ENCODE peak calls at places on chromosomes 1 and 21, in ten cellular contexts. Q is tibial artery; U is CD8-positive, alpha-beta T cell; A is mammary epithelial cell; N is esophagus muscularis mucosa; G is kidney; H is fibroblast of villous mesenchyme; O is AG04449; L is HCT116; T is GM12865. W is an unnamed sample.

GRCh38 chr1:41870076-41870562 is 48.6 kb downstream of the HIVEP3 start:
- DNase-seq in Q (no peak), U (no peak), A (peak), N (no peak), G (no peak), H (peak), O (no peak), L (peak), T (peak), W (no peak)

GRCh38 chr1:84735483-84735882 is 45.2 kb upstream of the SSX2IP start:
- DNase-seq in Q (no peak), U (no peak), A (peak), N (no peak), G (no peak), H (no peak), O (no peak), L (no peak), T (no peak), W (no peak)

GRCh38 chr1:78561856-78562255 is 58.4 kb upstream of the IFI44L start:
- DNase-seq in Q (no peak), U (no peak), A (no peak), N (no peak), G (no peak), H (no peak), O (no peak), L (no peak), T (no peak), W (no peak)

GRCh38 chr1:79293611-79294010 is 287.1 kb upstream of the ADGRL4 start:
- DNase-seq in Q (no peak), U (no peak), A (peak), N (no peak), G (no peak), H (no peak), O (no peak), L (no peak), T (no peak), W (no peak)

GRCh38 chr1:78491311-78492071 is 717 bp downstream of the PTGFR start:
- DNase-seq in Q (peak), U (no peak), A (peak), N (no peak), G (peak), H (peak), O (no peak), L (no peak), T (no peak), W (no peak)

GRCh38 chr1:57623039-57623790 is 199.4 kb upstream of the DAB1 start:
- DNase-seq in Q (no peak), U (no peak), A (no peak), N (no peak), G (no peak), H (no peak), O (no peak), L (no peak), T (no peak), W (peak)

GRCh38 chr1:5913078-5913845 is 79.0 kb downstream of the NPHP4 start:
- DNase-seq in Q (no peak), U (no peak), A (peak), N (no peak), G (no peak), H (no peak), O (no peak), L (no peak), T (no peak), W (no peak)

GRCh38 chr21:42614391-42614790 is 39.0 kb upstream of the PDE9A start:
- DNase-seq in Q (no peak), U (no peak), A (peak), N (no peak), G (peak), H (no peak), O (no peak), L (no peak), T (no peak), W (no peak)

GRCh38 chr1:199545780-199546179 is 481.7 kb upstream of the NR5A2 start:
- DNase-seq in Q (no peak), U (no peak), A (peak), N (no peak), G (no peak), H (no peak), O (no peak), L (peak), T (peak), W (no peak)
- TF ChIP-seq CTCF in Q (no peak), U (no peak), A (peak), N (no peak), G (peak), H (peak), O (no peak), L (peak), T (no peak), W (no peak)

DNA sequence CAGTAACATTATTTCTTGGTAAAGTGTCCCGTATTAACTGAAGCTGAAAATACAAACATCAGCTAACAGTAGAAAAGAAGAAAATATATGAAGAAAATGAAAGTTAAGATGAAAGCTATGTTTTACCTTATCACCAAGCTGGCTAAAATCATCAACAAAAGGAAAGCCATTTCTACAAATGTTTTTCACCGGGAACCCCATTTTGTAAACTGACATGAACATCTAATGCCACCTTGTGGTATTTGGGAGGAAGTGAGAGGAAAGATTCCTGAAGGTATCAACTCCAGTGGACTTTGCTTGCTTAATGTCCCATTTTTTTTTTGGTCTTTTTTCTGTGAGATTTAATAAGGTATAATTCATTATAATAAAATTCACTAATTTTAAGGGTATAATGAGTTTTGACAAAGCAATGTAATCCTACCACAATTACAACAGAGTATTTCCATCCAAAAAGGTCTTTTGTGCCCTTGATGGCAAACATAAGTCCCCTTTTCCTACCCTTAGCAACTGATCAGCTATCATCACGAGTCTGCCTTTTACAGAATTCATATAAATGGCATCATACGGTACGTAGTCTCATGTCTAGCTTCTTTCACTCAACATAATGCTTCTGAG is 7.7 kb downstream of the SDHB start:
- DNase-seq in Q (no peak), U (no peak), A (peak), N (no peak), G (no peak), H (peak), O (no peak), L (peak), T (peak), W (peak)
- H3K4me3 ChIP-seq in Q (no peak), U (no peak), A (no peak), N (peak), G (peak), H (peak), O (no peak), L (no peak), T (no peak), W (peak)

DNA sequence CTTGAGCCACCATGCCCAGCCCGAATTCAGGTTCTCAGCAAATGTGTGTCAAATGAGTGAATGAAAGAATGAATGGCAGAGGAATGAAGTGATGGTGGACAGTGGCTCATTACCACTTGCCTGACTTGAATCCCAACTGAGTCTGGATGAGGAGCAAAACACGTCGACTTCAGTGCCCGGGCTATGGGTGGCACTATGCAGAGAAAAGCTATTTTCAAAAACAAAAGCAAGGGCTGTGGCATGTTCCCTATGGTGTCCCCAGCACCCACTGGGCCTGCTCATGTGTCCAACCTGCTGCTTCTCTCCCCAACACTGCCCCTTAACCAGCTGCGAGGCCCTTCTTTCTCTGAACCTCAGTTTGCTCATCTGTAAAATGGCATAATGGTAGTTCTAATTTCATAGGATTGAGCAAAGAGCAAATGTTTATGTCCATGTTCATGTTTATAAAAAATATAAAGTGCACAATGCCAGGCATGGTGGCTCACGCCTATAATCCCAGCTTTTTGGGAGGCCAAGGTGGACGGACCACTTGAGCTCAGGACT is 4.3 kb upstream of the MAD2L2 start:
- DNase-seq in Q (no peak), U (no peak), A (no peak), N (no peak), G (no peak), H (no peak), O (no peak), L (no peak), T (no peak), W (no peak)
- TF ChIP-seq CTCF in Q (no peak), U (no peak), A (no peak), N (no peak), G (no peak), H (no peak), O (no peak), L (no peak), T (no peak), W (no peak)

GRCh38 chr1:200627548-200628222 is 7.1 kb upstream of the KIF14 start:
- DNase-seq in Q (no peak), U (no peak), A (no peak), N (no peak), G (no peak), H (no peak), O (no peak), L (no peak), T (peak), W (no peak)

GRCh38 chr1:200625381-200625824 is 4.9 kb upstream of the KIF14 start:
- DNase-seq in Q (no peak), U (no peak), A (peak), N (no peak), G (no peak), H (no peak), O (no peak), L (no peak), T (peak), W (no peak)

GRCh38 chr1:200626853-200627534 is 6.4 kb upstream of the KIF14 start:
- DNase-seq in Q (no peak), U (no peak), A (no peak), N (no peak), G (no peak), H (no peak), O (no peak), L (no peak), T (peak), W (no peak)

GRCh38 chr1:200629876-200630514 is 9.4 kb upstream of the KIF14 start:
- DNase-seq in Q (no peak), U (no peak), A (no peak), N (no peak), G (no peak), H (no peak), O (no peak), L (no peak), T (no peak), W (no peak)

GRCh38 chr1:200628223-200628868 is 7.8 kb upstream of the KIF14 start:
- DNase-seq in Q (no peak), U (no peak), A (no peak), N (no peak), G (no peak), H (no peak), O (no peak), L (no peak), T (peak), W (no peak)
- H3K4me3 ChIP-seq in Q (no peak), U (no peak), A (no peak), N (no peak), G (no peak), H (no peak), O (no peak), L (no peak), T (peak), W (no peak)

GRCh38 chr1:91791103-91791502 is 94.8 kb downstream of the TGFBR3 start:
- DNase-seq in Q (no peak), U (no peak), A (no peak), N (no peak), G (no peak), H (no peak), O (no peak), L (no peak), T (no peak), W (no peak)

GRCh38 chr1:91791691-91792392 is 94.1 kb downstream of the TGFBR3 start:
- DNase-seq in Q (no peak), U (no peak), A (no peak), N (no peak), G (no peak), H (no peak), O (no peak), L (no peak), T (peak), W (no peak)

GRCh38 chr1:91793189-91793588 is 92.8 kb downstream of the TGFBR3 start:
- DNase-seq in Q (no peak), U (no peak), A (no peak), N (no peak), G (no peak), H (no peak), O (no peak), L (no peak), T (no peak), W (no peak)

GRCh38 chr1:91793877-91794276 is 92.1 kb downstream of the TGFBR3 start:
- DNase-seq in Q (no peak), U (no peak), A (no peak), N (no peak), G (no peak), H (no peak), O (no peak), L (no peak), T (no peak), W (no peak)

DNA sequence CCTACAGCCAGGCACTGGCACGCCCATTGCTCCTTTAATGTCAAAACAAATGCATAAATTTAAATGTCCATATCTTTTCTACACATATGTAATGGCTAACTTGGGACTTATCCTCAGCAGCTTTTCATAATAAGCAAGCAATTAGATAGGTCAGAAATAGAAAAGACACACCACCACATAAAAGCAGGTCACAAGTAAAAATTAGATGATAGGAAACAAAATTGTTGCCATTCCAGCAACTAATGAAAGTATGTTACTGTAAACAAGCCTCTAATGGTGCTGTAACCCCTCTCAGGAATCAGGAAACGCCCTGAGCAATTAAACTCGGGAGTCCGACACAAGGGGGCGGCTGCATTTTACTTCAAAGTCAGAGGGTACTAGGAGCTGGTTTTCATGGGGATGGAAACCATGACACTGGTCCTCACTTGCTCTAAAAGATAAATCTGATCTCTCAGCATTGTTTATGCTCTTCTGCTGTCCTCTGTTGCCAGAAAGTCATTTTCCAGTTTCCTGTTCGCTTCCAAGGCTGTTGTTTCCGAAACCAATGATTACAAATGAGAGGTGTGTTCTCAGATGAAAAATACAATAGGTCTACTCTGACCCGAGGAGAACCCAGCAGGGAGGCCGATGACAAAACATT is 93.4 kb downstream of the TGFBR3 start:
- DNase-seq in Q (no peak), U (no peak), A (no peak), N (no peak), G (no peak), H (peak), O (no peak), L (no peak), T (no peak), W (no peak)
- TF ChIP-seq CTCF in Q (no peak), U (no peak), A (no peak), N (no peak), G (no peak), H (peak), O (no peak), L (no peak), T (no peak), W (no peak)

DNA sequence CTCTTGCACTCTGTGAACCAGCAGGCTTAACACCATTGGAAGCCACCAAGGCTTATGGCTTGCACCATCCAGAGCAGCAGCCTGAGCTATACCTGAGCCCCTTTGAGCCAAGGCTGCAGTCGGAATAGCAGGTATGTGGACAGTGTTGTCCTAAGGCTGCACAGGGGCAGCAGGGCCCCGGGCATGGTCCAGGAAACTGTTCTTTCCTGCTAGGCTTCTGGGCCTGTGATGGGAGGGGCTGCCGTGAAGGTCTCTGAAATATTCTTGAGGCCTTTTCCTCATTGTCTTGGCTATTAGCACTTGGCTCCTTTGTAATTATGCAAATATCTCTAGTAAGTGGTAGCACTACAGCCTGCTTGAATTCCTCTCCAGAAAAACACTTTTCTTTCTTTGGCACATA is 5.0 kb downstream of the KRTAP20-4 start:
- DNase-seq in Q (no peak), U (no peak), A (no peak), N (no peak), G (no peak), H (no peak), O (no peak), L (no peak), T (no peak), W (no peak)
- H3K4me3 ChIP-seq in Q (no peak), U (no peak), A (no peak), N (no peak), G (no peak), H (no peak), O (no peak), L (no peak), T (no peak), W (no peak)

GRCh38 chr1:156927215-156928042 is 7.0 kb downstream of the LRRC71 start:
- DNase-seq in Q (peak), U (peak), A (peak), N (no peak), G (peak), H (peak), O (no peak), L (peak), T (peak), W (peak)

GRCh38 chr1:156930483-156930882 is 10.1 kb downstream of the LRRC71 start:
- DNase-seq in Q (no peak), U (no peak), A (no peak), N (no peak), G (peak), H (no peak), O (no peak), L (no peak), T (no peak), W (no peak)

GRCh38 chr1:156929596-156930238 is 9.3 kb downstream of the LRRC71 start:
- DNase-seq in Q (no peak), U (no peak), A (no peak), N (no peak), G (peak), H (no peak), O (no peak), L (no peak), T (no peak), W (no peak)

GRCh38 chr1:156926175-156926574 is 5.7 kb downstream of the LRRC71 start:
- DNase-seq in Q (peak), U (no peak), A (peak), N (no peak), G (peak), H (peak), O (no peak), L (peak), T (peak), W (peak)

GRCh38 chr1:156928043-156928602 is 7.7 kb downstream of the LRRC71 start:
- DNase-seq in Q (no peak), U (no peak), A (no peak), N (no peak), G (no peak), H (no peak), O (no peak), L (no peak), T (no peak), W (no peak)
- TF ChIP-seq CTCF in Q (no peak), U (peak), A (no peak), N (no peak), G (no peak), H (no peak), O (no peak), L (no peak), T (no peak), W (no peak)

GRCh38 chr1:154411525-154411924 is 6.4 kb downstream of the IL6R start:
- DNase-seq in Q (no peak), U (no peak), A (peak), N (no peak), G (no peak), H (no peak), O (no peak), L (no peak), T (no peak), W (no peak)

GRCh38 chr1:154413177-154413576 is 8.0 kb downstream of the IL6R start:
- DNase-seq in Q (no peak), U (no peak), A (no peak), N (no peak), G (no peak), H (no peak), O (no peak), L (no peak), T (no peak), W (no peak)

GRCh38 chr1:154407866-154408777 is 3.0 kb downstream of the IL6R start:
- DNase-seq in Q (no peak), U (no peak), A (no peak), N (no peak), G (no peak), H (peak), O (no peak), L (no peak), T (peak), W (no peak)

GRCh38 chr1:154407021-154407865 is 2.1 kb downstream of the IL6R start:
- DNase-seq in Q (no peak), U (no peak), A (peak), N (no peak), G (no peak), H (no peak), O (no peak), L (no peak), T (peak), W (no peak)

DNA sequence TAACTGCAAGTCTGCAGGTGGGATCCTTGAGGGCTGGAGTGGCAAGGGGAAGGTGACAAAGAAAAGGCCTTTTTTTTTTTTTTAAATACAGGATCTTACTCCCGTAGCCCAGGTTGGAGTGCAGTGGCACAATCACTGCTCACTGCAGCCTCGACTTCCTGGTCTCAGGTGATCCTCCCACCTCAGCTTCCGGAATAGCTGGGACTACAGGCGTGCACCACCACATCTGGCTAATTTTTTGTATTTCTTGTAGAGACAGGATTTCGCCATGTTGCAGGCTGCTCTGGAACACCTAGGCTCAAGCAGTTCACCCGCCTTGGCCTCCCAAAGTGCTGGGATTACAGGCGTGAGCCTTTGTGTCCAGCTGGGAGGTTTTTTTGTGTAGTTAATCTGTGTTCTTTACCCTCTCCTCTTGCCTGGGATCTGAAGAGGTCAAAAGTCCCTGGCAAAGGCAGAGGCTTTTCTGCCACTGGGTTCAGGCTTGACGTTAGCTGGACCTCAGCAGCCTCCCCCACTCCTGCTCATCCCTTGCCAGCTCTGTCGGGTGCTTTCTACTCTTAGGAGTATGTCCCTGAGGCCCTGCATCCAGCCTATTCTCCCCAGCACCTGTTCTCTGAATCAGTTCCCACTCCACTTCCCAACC is 5.2 kb downstream of the IL6R start:
- DNase-seq in Q (no peak), U (no peak), A (no peak), N (no peak), G (no peak), H (no peak), O (no peak), L (no peak), T (no peak), W (no peak)
- H3K4me3 ChIP-seq in Q (no peak), U (no peak), A (no peak), N (no peak), G (no peak), H (no peak), O (no peak), L (no peak), T (no peak), W (no peak)